ENCODE peak calls at places on chromosomes 11 and 22, in five cellular contexts. Y, L, B, T and O are unnamed samples.

GRCh38 chr11:67453816-67454732 is 1.1 kb upstream of the CABP4 start:
- DNase-seq in L (no peak), T (no peak), Y (no peak), B (no peak), O (peak)

GRCh38 chr11:68461284-68461861 is 821 bp downstream of the PPP6R3 start:
- DNase-seq in T (peak), Y (no peak), B (no peak), L (no peak), O (no peak)

GRCh38 chr11:61041755-61042518 is 60.4 kb upstream of the CD5 start:
- DNase-seq in L (peak), T (peak), B (no peak), Y (no peak), O (peak)

GRCh38 chr11:47950396-47950795 is 30.0 kb upstream of the PTPRJ start:
- DNase-seq in B (no peak), L (peak), Y (no peak), T (no peak), O (no peak)

GRCh38 chr22:47080100-47080499 is 317.6 kb downstream of the TBC1D22A start:
- DNase-seq in Y (no peak), B (no peak), T (no peak), L (no peak), O (no peak)

GRCh38 chr11:123251656-123252344 is 56.8 kb upstream of the CLMP start:
- DNase-seq in B (peak), L (no peak), Y (no peak), T (peak), O (peak)

GRCh38 chr22:39349506-39349966 is 255 bp upstream of the SYNGR1 start:
- DNase-seq in B (peak), T (no peak), L (no peak), Y (peak), O (peak)

GRCh38 chr22:20865869-20866445 is 7.2 kb downstream of the SNAP29 start:
- DNase-seq in Y (no peak), B (no peak), T (no peak), L (no peak), O (no peak)

GRCh38 chr11:4626207-4627105 is 10.8 kb upstream of the OR51D1 start:
- DNase-seq in L (peak), Y (peak), T (peak), B (peak), O (no peak)

GRCh38 chr22:49956914-49957825 is 3.4 kb upstream of the PIM3 start:
- DNase-seq in Y (no peak), T (no peak), L (no peak), B (peak), O (peak)

GRCh38 chr11:88410636-88411035 is 73.1 kb upstream of the CTSC start:
- DNase-seq in L (no peak), B (no peak), Y (no peak), T (no peak), O (no peak)

GRCh38 chr11:57482782-57483569 is 22.6 kb downstream of the RTN4RL2 start:
- DNase-seq in L (peak), Y (peak), B (no peak), T (no peak), O (peak)

GRCh38 chr11:315051-315481 is 1.2 kb downstream of the IFITM1 start:
- DNase-seq in Y (no peak), T (no peak), B (no peak), L (no peak), O (peak)

GRCh38 chr11:73532310-73532709 is 65.6 kb downstream of the FAM168A start:
- DNase-seq in L (no peak), Y (no peak), T (no peak), B (no peak), O (no peak)

GRCh38 chr11:12777208-12777874 is 103.1 kb downstream of the TEAD1 start:
- DNase-seq in T (no peak), B (no peak), L (no peak), Y (no peak), O (no peak)

GRCh38 chr11:111086058-111086457 is 159.5 kb upstream of the POU2AF2 start:
- DNase-seq in T (no peak), Y (no peak), B (no peak), L (no peak), O (no peak)

GRCh38 chr11:130141561-130142341 is 17.8 kb upstream of the ST14 start:
- DNase-seq in B (peak), Y (no peak), L (no peak), T (no peak), O (no peak)

GRCh38 chr11:117281159-117281558 is 10.0 kb upstream of the BACE1-AS start:
- DNase-seq in B (no peak), L (no peak), T (no peak), Y (no peak), O (no peak)

GRCh38 chr11:22467741-22468140 is 129.6 kb downstream of the SLC17A6 start:
- DNase-seq in B (no peak), T (no peak), Y (no peak), L (no peak), O (no peak)

GRCh38 chr11:12840871-12841516 is 166.8 kb downstream of the TEAD1 start:
- DNase-seq in B (no peak), Y (no peak), T (no peak), L (no peak), O (no peak)

GRCh38 chr22:49365191-49365837 is 462.4 kb downstream of the BRD1 start:
- DNase-seq in B (no peak), T (peak), L (no peak), Y (no peak), O (no peak)

GRCh38 chr22:46895753-46896152 is 133.3 kb downstream of the TBC1D22A start:
- DNase-seq in B (no peak), Y (no peak), T (no peak), L (no peak), O (no peak)

GRCh38 chr22:44746061-44746789 is 6.2 kb upstream of the ARHGAP8 start:
- DNase-seq in T (no peak), L (no peak), Y (no peak), B (no peak), O (no peak)

GRCh38 chr11:65625628-65626342 is 10.2 kb downstream of the PCNX3 start:
- DNase-seq in L (peak), T (peak), Y (peak), B (peak), O (peak)

GRCh38 chr11:116072133-116072532 is 567.9 kb upstream of the CADM1 start:
- DNase-seq in B (no peak), Y (no peak), L (no peak), T (no peak), O (no peak)

GRCh38 chr11:92180664-92181251 is 43.9 kb upstream of the FAT3 start:
- DNase-seq in T (no peak), L (no peak), B (no peak), Y (no peak), O (no peak)

GRCh38 chr11:18322818-18323570 is 627 bp downstream of the GTF2H1 start:
- DNase-seq in T (no peak), B (no peak), Y (no peak), L (no peak), O (no peak)

GRCh38 chr11:28729339-28729738 is 621.2 kb downstream of the METTL15 start:
- DNase-seq in Y (no peak), L (no peak), B (no peak), T (no peak), O (no peak)

GRCh38 chr11:120239713-120240640 is at the start of gene POU2F3:
- DNase-seq in L (no peak), Y (no peak), B (no peak), T (no peak), O (no peak)

GRCh38 chr11:94835571-94835970 is 67.4 kb downstream of the AMOTL1 start:
- DNase-seq in T (no peak), L (no peak), B (no peak), Y (no peak), O (no peak)

GRCh38 chr11:85718991-85719807 is 33.2 kb upstream of the CCDC89 start:
- DNase-seq in B (peak), T (no peak), L (no peak), Y (peak), O (peak)

GRCh38 chr11:45210846-45211245 is 64.4 kb downstream of the PRDM11 start:
- DNase-seq in B (peak), T (no peak), L (no peak), Y (no peak), O (peak)

GRCh38 chr11:2448661-2449547 is 4.1 kb downstream of the KCNQ1 start:
- DNase-seq in T (no peak), Y (no peak), B (peak), L (no peak), O (no peak)

GRCh38 chr11:33723238-33723881 is 12.9 kb downstream of the CD59 start:
- DNase-seq in T (no peak), B (peak), Y (peak), L (no peak), O (peak)

GRCh38 chr11:47914743-47915142 is 65.6 kb upstream of the PTPRJ start:
- DNase-seq in L (no peak), B (no peak), Y (no peak), T (no peak), O (no peak)

GRCh38 chr11:109106201-109106906 is 315.6 kb upstream of the C11orf87 start:
- DNase-seq in B (no peak), L (no peak), T (no peak), Y (no peak), O (no peak)

GRCh38 chr22:36741204-36741793 is 34.6 kb downstream of the IFT27 start:
- DNase-seq in B (no peak), L (no peak), T (no peak), Y (no peak), O (no peak)

GRCh38 chr22:29268511-29269229 is 602 bp downstream of the EWSR1 start:
- DNase-seq in L (peak), Y (no peak), B (peak), T (no peak), O (peak)

GRCh38 chr22:49155039-49155808 is 672.4 kb downstream of the BRD1 start:
- DNase-seq in Y (no peak), T (no peak), B (no peak), L (no peak), O (no peak)